ENCODE peak calls at places on chromosomes 12 and 14, in four cellular contexts. Z is tibial artery; Q is suprapubic skin; N is effector memory CD4-positive, alpha-beta T cell. J is an unnamed sample.

GRCh38 chr12:65535951-65536350 is 257.5 kb downstream of the MSRB3 start:
- DNase-seq in Q (no peak), N (no peak), Z (no peak), J (no peak)

GRCh38 chr14:96938946-96939345 is 141.8 kb downstream of the VRK1 start:
- DNase-seq in Z (no peak), Q (no peak), N (no peak), J (no peak)

GRCh38 chr14:77148510-77149231 is 7.1 kb upstream of the ZDHHC22 start:
- DNase-seq in Z (no peak), Q (no peak), N (no peak), J (peak)

GRCh38 chr14:69553221-69553620 is 21.4 kb downstream of the CCDC177 start:
- DNase-seq in N (no peak), Z (no peak), Q (no peak), J (no peak)

GRCh38 chr12:76891609-76892008 is 12.8 kb upstream of the CSRP2 start:
- DNase-seq in N (no peak), Z (no peak), Q (no peak), J (no peak)

GRCh38 chr12:12704593-12705230 is 8.7 kb upstream of the GPR19 start:
- DNase-seq in N (no peak), Q (no peak), Z (peak), J (no peak)

GRCh38 chr14:98138666-98139065 is 1133.3 kb downstream of the BCL11B start:
- DNase-seq in Q (no peak), N (peak), Z (no peak), J (no peak)

GRCh38 chr12:108511633-108512540 is 3.2 kb upstream of the FICD start:
- DNase-seq in N (peak), Z (peak), Q (peak), J (no peak)

GRCh38 chr12:76238688-76239087 is 109.5 kb downstream of the BBS10 start:
- DNase-seq in Z (no peak), Q (no peak), N (no peak), J (no peak)

GRCh38 chr12:13099910-13100609 is 3.4 kb downstream of the GSG1 start:
- DNase-seq in Z (no peak), Q (no peak), N (no peak), J (no peak)

GRCh38 chr12:57795354-57795753 is 12.8 kb downstream of the TSFM start:
- DNase-seq in N (no peak), Z (no peak), Q (no peak), J (no peak)

GRCh38 chr12:59067068-59067467 is 146.8 kb upstream of the LRIG3 start:
- DNase-seq in N (no peak), Q (no peak), Z (no peak), J (no peak)

GRCh38 chr12:54579696-54580333 is 8.6 kb downstream of the PPP1R1A start:
- DNase-seq in N (peak), Q (peak), Z (peak), J (peak)

GRCh38 chr12:130124106-130124505 is 38.2 kb upstream of the FZD10 start:
- DNase-seq in Q (no peak), Z (no peak), N (no peak), J (no peak)

GRCh38 chr12:90618606-90619005 is 336.4 kb downstream of the CCER1 start:
- DNase-seq in Z (no peak), Q (no peak), N (no peak), J (no peak)

GRCh38 chr12:108603743-108604142 is 5.9 kb upstream of the TMEM119 start:
- DNase-seq in N (no peak), Z (no peak), Q (no peak), J (no peak)

GRCh38 chr14:92964124-92965109 is 41.5 kb downstream of the CHGA start:
- DNase-seq in N (no peak), Q (no peak), Z (no peak), J (no peak)

GRCh38 chr14:49879683-49880204 is 13.1 kb upstream of the ARF6 start:
- DNase-seq in Q (no peak), Z (no peak), N (peak), J (peak)

GRCh38 chr12:117045998-117046374 is 53.2 kb downstream of the TESC start:
- DNase-seq in Z (no peak), N (no peak), Q (no peak), J (no peak)

GRCh38 chr12:91574391-91574790 is 391.8 kb upstream of the DCN start:
- DNase-seq in N (no peak), Z (no peak), Q (no peak), J (no peak)

GRCh38 chr14:57087841-57088240 is 180.9 kb downstream of the EXOC5 start:
- DNase-seq in N (no peak), Z (no peak), Q (no peak), J (no peak)

GRCh38 chr12:132236129-132236929 is 92.1 kb downstream of the NOC4L start:
- DNase-seq in Z (no peak), N (no peak), Q (no peak), J (no peak)

GRCh38 chr12:113207621-113208040 is 13.6 kb upstream of the TPCN1 start:
- DNase-seq in N (no peak), Q (no peak), Z (no peak), J (no peak)
- H3K27ac ChIP-seq in N (peak), Q (no peak), Z (no peak), J (no peak)

DNA sequence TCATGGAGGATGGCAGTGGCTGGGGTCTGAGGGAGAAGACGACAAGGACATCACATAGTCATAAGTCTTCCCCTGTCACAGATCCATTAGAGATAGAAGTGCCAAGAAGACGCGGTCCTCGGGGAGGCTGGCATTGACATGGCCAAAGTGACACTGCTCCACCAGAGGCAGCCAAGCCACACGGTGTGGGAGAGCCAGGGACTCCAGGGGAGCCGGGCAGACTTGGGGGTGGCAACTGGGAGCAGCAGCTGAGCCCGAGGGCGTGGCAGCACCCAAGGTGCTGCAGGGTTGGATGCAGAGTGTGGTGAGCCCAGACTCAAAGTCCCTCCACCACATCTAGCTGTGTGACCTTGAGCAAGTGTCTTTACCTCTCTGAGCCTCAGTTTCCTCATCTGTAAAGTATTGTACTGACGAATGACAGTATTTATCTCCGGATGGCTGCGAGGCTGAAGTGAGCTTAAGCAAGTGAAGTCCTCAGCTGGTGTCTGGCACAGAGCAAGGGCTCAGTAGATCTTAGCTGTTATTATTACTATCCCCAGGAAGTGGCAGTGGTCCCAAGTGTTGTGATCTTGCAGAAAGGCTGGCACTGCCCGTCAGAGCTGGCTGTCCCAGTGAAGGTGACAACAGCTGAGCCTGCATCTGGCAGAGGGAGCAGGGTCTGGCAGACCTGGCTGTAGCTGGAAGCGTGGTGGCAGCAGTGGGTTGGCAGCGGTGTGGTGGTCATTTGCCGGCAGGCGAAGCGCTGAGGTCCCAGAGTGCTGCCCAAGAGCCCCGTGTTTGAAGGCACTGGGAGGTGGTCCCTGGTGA is 54.9 kb downstream of the ZNF664 start:
- DNase-seq in N (no peak), Q (no peak), Z (no peak), J (no peak)
- H3K4me3 ChIP-seq in N (no peak), Q (no peak), Z (no peak), J (no peak)

DNA sequence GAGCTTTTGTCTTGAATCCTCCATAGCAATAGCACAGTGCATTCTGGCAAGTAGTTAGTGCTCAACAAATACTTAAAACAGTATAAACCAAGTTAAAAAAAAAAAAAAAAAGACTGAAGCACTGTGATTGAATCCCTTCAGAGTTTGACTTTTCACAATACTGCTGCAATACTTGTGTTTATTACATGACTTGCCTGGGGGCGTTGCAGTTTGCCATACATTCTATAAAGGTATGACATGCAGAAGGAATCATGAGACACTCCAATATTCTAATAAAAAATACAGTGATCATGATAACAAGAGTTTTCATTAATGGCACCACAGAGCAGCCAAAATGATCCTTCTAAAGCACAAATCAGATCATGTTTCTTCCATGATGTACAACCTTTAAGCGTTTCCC is 205.0 kb upstream of the CDKN3 start:
- DNase-seq in N (no peak), Z (no peak), Q (no peak), J (no peak)
- H3K27ac ChIP-seq in N (no peak), Z (no peak), Q (no peak), J (no peak)

GRCh38 chr12:70468741-70469140 is 102.7 kb downstream of the KCNMB4 start:
- DNase-seq in Q (no peak), N (no peak), Z (no peak), J (no peak)

GRCh38 chr12:70467908-70468733 is 102.0 kb downstream of the KCNMB4 start:
- DNase-seq in Q (no peak), Z (no peak), N (no peak), J (no peak)

GRCh38 chr12:70469221-70469820 is 103.2 kb downstream of the KCNMB4 start:
- DNase-seq in N (no peak), Q (no peak), Z (no peak), J (no peak)

GRCh38 chr12:70466753-70467152 is 100.7 kb downstream of the KCNMB4 start:
- DNase-seq in N (no peak), Z (no peak), Q (no peak), J (no peak)

GRCh38 chr12:70467476-70467875 is 101.4 kb downstream of the KCNMB4 start:
- DNase-seq in Q (no peak), Z (no peak), N (no peak), J (no peak)
- H3K4me3 ChIP-seq in Q (no peak), Z (no peak), N (no peak), J (no peak)

DNA sequence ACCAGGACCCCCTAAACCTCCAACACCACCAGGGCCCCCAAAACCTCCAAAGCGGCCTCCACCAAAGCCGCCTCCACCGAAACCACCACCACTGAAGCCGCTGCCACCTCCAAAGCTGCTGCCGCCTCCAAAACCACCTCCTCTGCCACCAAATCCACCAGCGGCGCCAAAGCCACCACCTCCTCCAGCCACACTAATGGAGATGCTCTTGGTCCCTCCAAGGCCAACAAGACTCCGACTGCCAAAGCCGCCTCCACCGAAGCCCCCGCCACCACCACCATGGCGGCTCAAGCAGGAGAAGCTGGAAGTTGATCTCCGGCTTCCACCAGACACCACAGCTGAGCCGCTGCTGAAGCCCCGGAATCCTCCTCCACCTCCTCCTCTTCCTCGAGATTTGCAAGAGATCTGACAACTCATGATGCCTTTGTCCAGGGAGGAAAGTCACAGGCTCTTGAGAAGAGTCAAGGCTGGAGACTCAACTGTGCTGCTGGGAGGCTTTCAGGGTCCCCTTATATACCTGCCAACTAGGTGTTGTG is at the start of gene KRT2:
- DNase-seq in N (no peak), Q (no peak), Z (no peak), J (peak)
- H3K27ac ChIP-seq in N (no peak), Q (no peak), Z (no peak), J (no peak)

GRCh38 chr12:6469092-6469491 is 1.4 kb downstream of the VAMP1 start:
- DNase-seq in Q (no peak), Z (no peak), N (no peak), J (no peak)

GRCh38 chr12:6469609-6470374 is 685 bp downstream of the VAMP1 start:
- DNase-seq in Z (no peak), N (no peak), Q (no peak), J (no peak)

GRCh38 chr12:6466184-6466573 is 4.3 kb downstream of the VAMP1 start:
- DNase-seq in N (no peak), Z (no peak), Q (no peak), J (no peak)

GRCh38 chr12:6470375-6471163 is at the start of gene VAMP1:
- DNase-seq in Q (peak), N (peak), Z (peak), J (peak)

DNA sequence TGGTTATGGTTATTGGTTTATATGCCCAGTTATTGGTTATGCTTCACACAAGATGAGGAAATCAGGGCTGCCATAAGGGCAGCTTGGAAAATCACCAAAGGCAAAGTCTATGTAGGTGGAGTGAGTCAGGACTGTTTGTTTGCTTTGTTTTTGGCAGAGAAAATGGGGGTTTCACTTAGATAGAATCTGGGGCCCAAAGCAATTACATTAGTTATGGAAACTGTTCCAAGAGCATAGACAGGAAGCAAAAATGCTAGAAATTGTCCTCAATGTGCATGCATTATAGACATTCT is 2.2 kb downstream of the VAMP1 start:
- DNase-seq in Z (no peak), Q (no peak), N (no peak), J (no peak)
- H3K4me3 ChIP-seq in Z (no peak), Q (no peak), N (peak), J (no peak)

DNA sequence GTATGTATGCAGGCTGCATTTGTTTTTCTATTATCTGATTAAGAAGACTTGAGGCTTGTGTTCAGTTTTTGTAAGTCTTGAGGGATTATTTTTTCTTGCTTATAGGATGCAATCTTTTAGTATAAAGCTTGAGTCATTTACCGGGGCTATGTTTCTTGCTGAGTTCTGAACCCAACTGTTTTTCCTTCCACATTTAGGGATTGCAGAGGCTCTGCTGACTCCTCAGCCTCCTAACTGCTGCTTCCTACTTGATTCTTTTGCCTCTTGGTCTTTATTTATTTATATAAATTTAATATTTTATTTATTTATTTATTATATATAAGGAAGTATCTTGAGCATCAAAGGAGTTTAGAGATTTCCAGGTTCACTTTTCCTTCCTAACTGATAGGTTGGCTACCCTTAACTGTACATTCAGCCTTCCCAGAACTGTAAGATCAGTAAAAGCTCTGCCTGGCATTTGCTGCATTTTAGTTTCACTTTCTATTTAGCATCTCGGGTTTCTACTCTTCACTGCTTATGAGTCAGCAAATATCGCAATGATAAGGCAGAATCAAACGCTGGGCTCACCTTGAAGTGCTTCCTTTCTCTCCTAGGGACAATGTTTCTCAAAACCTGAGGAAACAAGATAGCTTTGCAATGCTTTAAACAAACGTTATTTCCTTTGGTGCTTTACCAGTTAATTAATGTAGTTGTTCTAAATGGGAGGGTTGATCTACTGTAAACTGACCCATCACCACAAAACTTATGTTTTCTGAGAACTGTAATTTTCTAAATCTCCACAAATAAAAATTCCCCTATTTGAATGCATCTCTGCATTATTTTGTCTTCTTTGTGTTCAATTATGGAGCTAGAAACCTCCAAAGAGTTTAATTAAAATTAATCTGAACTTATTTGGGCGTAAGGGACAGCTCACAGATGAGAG is 1183.7 kb upstream of the TMEM132C start:
- DNase-seq in N (no peak), Z (no peak), Q (no peak), J (no peak)
- H3K27ac ChIP-seq in N (no peak), Z (no peak), Q (no peak), J (no peak)

GRCh38 chr12:6373022-6373787 is 2.2 kb downstream of the SCNN1A start:
- DNase-seq in Z (no peak), N (no peak), Q (no peak), J (no peak)
- H3K4me3 ChIP-seq in Z (no peak), N (no peak), Q (peak), J (no peak)

GRCh38 chr14:51677738-51678137 is 26.0 kb downstream of the FRMD6 start:
- DNase-seq in Z (no peak), N (no peak), Q (no peak), J (no peak)
- H3K27ac ChIP-seq in Z (no peak), N (no peak), Q (no peak), J (no peak)

DNA sequence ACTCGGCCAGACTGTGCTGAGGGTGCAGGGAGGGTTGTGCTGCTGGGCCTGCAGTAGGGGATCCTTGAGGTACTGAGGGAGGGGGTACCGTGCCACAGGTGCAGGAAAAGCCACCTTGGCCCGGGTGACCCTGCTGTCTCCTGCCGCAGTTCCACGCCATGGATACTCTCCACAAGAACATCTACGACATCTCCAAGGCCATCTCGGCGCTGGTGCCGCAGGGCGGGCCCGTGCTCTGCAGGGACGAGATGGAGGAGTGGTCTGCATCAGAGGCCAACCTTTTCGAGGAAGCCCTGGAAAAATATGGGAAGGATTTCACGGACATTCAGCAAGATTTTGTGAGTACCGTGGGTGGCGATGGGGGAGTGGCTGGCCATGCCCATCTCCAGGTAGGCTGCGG is 14.0 kb upstream of the CRIP2 start:
- DNase-seq in Z (no peak), Q (no peak), N (no peak), J (no peak)
- H3K4me3 ChIP-seq in Z (no peak), Q (no peak), N (no peak), J (no peak)

J was measured in coronary artery.